ENCODE peak calls at places on chromosomes 16 and 17, in ten cellular contexts. V is body of pancreas, K is fibroblast of lung, F is RWPE2, J is tibial nerve, H is colonic mucosa, I is thoracic aorta, R is astrocyte, Q is adrenal gland, M is A673. N is an unnamed sample. For H3K4me1, the result is how much of the 10 kb centered on the place peaks cover.

GRCh38 chr16:12557808-12558207 is 245.9 kb downstream of the CPPED1 start:
- DNase-seq in Q (no peak), F (no peak), M (no peak), K (no peak), V (no peak), H (no peak), R (no peak), I (no peak), J (no peak), N (no peak)

GRCh38 chr17:8117980-8118768 is at the start of gene ALOXE3:
- DNase-seq in J (no peak), V (no peak), Q (peak), I (no peak), M (peak), F (no peak), R (peak), K (peak), H (peak), N (peak)

GRCh38 chr16:793414-793813 is 5.0 kb downstream of the CHTF18 start:
- DNase-seq in I (no peak), H (no peak), F (no peak), J (no peak), Q (no peak), V (no peak), R (no peak), K (no peak), M (no peak), N (no peak)

GRCh38 chr16:4263504-4264436 is 9.1 kb downstream of the TFAP4 start:
- DNase-seq in J (peak), V (peak), H (peak), F (no peak), Q (peak), R (no peak), M (peak), K (peak), I (no peak), N (peak)

GRCh38 chr16:57624806-57625500 is 3.5 kb upstream of the ADGRG1 start:
- DNase-seq in K (peak), V (no peak), H (no peak), M (no peak), J (no peak), R (no peak), Q (peak), F (no peak), I (no peak), N (no peak)

GRCh38 chr17:46039592-46040186 is 40.6 kb downstream of the STH start:
- DNase-seq in M (no peak), F (no peak), J (no peak), H (no peak), R (no peak), Q (peak), V (peak), I (no peak), K (no peak), N (no peak)

GRCh38 chr17:80773243-80773991 is 218.2 kb upstream of the CHMP6 start:
- DNase-seq in J (no peak), V (no peak), H (no peak), M (no peak), K (peak), F (no peak), I (peak), Q (no peak), R (no peak), N (peak)

GRCh38 chr17:46811978-46812583 is 6.4 kb downstream of the WNT3 start:
- DNase-seq in J (no peak), Q (peak), R (peak), H (no peak), M (peak), F (no peak), K (no peak), I (no peak), V (no peak), N (no peak)

GRCh38 chr17:56244268-56244890 is 91.1 kb downstream of the ANKFN1 start:
- DNase-seq in Q (no peak), V (no peak), J (no peak), H (no peak), F (no peak), M (no peak), K (no peak), I (no peak), R (no peak), N (no peak)

GRCh38 chr16:60299345-60299744 is 1565.2 kb upstream of the GOT2 start:
- DNase-seq in M (no peak), J (no peak), K (no peak), R (no peak), H (no peak), I (no peak), Q (no peak), F (no peak), V (no peak), N (no peak)

GRCh38 chr16:60304725-60305124 is 1570.6 kb upstream of the GOT2 start:
- DNase-seq in I (no peak), F (no peak), K (no peak), M (no peak), Q (no peak), J (no peak), R (no peak), H (no peak), V (no peak), N (no peak)

DNA sequence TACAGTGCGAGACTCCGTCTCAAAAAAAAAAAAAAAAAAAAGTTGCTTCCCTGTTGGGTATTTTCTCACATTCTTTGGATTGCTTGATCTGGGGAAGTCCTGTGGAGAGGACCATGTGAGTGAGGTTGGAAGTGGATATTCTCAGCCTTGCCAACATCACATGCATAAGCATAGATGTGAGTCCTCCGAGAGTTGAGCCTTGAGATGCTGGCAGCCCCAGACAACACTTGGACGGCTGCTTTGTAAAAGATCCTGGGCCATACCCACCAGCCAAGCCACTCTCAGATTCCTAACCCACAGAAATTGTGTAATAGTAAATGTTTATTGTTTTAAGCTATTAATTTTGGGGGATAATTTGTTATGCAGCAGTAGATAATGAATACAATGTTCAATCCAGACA is 1570.0 kb upstream of the GOT2 start:
- DNase-seq in R (no peak), V (no peak), H (no peak), M (no peak), F (no peak), I (no peak), J (no peak), Q (no peak), K (no peak), N (no peak)
- H3K4me1 ChIP-seq in R (under half), V (under half), H (under half), M (under half), F (under half), I (under half), J (under half), Q (under half), K (under half), N (under half)

GRCh38 chr17:39820541-39820940 is 43.6 kb downstream of the IKZF3 start:
- DNase-seq in J (no peak), K (no peak), H (no peak), R (no peak), V (no peak), F (no peak), Q (no peak), M (no peak), I (no peak), N (no peak)
- H3K27ac ChIP-seq in J (no peak), K (no peak), H (no peak), R (no peak), V (no peak), F (no peak), Q (no peak), M (no peak), I (no peak), N (no peak)

GRCh38 chr16:85422124-85422373 is 191.1 kb upstream of the GSE1 start:
- DNase-seq in J (no peak), I (no peak), M (peak), Q (no peak), K (no peak), V (peak), R (no peak), F (peak), H (no peak), N (no peak)
- H3K4me3 ChIP-seq in J (no peak), I (no peak), M (no peak), Q (no peak), K (no peak), V (no peak), R (no peak), F (no peak), H (no peak), N (no peak)

DNA sequence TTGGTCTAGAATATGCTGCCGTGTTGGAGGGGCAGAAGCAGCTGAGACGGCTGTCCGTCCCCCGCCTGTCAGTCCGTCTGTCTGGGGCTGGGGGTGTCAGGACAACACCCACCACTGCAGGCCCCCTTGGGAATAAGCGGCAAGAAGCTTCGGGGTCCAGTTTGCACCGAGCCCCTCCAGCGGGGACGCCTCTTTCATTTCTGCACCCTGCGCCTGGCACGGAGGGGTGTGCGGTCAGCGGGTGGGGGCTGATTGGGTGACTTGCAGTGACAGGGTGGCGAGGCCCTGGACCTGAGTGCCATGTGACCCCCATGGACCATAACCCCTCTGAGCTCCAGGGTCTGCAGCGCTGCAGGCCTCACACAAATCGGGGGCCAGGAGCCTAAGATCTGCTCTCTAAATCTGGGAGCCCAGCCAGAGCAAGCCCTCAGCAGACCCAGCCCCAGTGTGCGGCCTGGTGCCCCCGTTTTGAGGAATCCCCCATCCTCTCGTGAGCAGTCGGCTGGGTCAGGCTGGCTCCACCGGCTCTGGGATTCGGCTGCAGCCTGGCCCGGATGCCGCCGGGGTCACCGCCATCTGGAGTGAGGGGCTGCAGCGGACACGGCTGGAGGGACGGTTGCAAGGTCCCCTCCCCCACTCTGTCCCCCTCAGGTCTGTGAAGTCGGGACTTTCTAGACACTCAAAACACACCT is 8.3 kb downstream of the CBFA2T3 start:
- DNase-seq in K (no peak), I (no peak), V (no peak), J (no peak), R (no peak), F (no peak), H (no peak), Q (no peak), M (no peak), N (no peak)
- H3K4me1 ChIP-seq in K (under half), I (under half), V (under half), J (under half), R (under half), F (under half), H (under half), Q (under half), M (under half), N (under half)